ENCODE peak calls at places on chromosomes 11 and 22, in ten cellular contexts. V is WTC11, D is cardiac muscle cell, N is PC-3, A is tibial artery, K is CD14-positive monocyte, W is omental fat pad, T is fibroblast of pulmonary artery, Y is prostate gland, J is WERI-Rb-1. X is an unnamed sample.
A peak's percentile ranks its signal among the peaks of the same experiment; 100 is the strongest.

GRCh38 chr22:42368379-42369249 is 63.6 kb downstream of the NFAM1 start:
- DNase-seq in T (no peak), N (no peak), V (peak; percentile 81), K (no peak), W (no peak), D (no peak), A (no peak), Y (no peak), J (no peak), X (no peak)

GRCh38 chr11:71236836-71237475 is 15.4 kb downstream of the SHANK2 start:
- DNase-seq in T (no peak), Y (no peak), V (no peak), A (no peak), D (no peak), W (no peak), J (no peak), N (no peak), K (no peak), X (no peak)

GRCh38 chr11:134332189-134332631 is 422 bp downstream of the GLB1L2 start:
- DNase-seq in K (no peak), Y (peak; percentile 43), J (peak; percentile 64), V (peak; percentile 58), T (no peak), A (no peak), N (no peak), W (no peak), D (peak; percentile 28), X (peak; percentile 23)

GRCh38 chr11:36487619-36488018 is 22.5 kb downstream of the TRAF6 start:
- DNase-seq in W (no peak), D (no peak), N (no peak), V (no peak), J (no peak), K (no peak), A (no peak), Y (no peak), T (peak; percentile 44), X (no peak)

GRCh38 chr22:19853058-19853878 is 1.4 kb downstream of the GNB1L start:
- DNase-seq in K (peak; percentile 41), A (no peak), D (no peak), W (no peak), Y (no peak), T (no peak), N (no peak), J (no peak), V (no peak), X (no peak)

GRCh38 chr11:6481924-6482275 is 599 bp downstream of the TIMM10B start:
- DNase-seq in D (no peak), A (no peak), J (no peak), V (no peak), W (no peak), K (no peak), T (peak; percentile 12), N (no peak), Y (no peak), X (peak; percentile 20)

GRCh38 chr11:126061707-126062678 is 673 bp downstream of the CDON start:
- DNase-seq in V (peak; percentile 57), A (peak; percentile 45), Y (peak; percentile 30), K (no peak), W (no peak), N (peak; percentile 79), J (peak; percentile 57), T (peak; percentile 12), D (peak; percentile 55), X (peak; percentile 53)

GRCh38 chr22:37676691-37677627 is 1.5 kb downstream of the LGALS1 start:
- DNase-seq in A (peak; percentile 85), W (peak; percentile 94), Y (peak; percentile 76), V (peak; percentile 86), D (peak; percentile 60), T (peak; percentile 97), J (peak; percentile 90), N (peak; percentile 93), K (peak; percentile 98), X (peak; percentile 74)

GRCh38 chr11:27717377-27717776 is 17.1 kb upstream of the BDNF start:
- DNase-seq in Y (no peak), V (no peak), A (no peak), W (no peak), K (no peak), N (peak; percentile 50), T (peak; percentile 31), D (no peak), J (no peak), X (no peak)
- TF ChIP-seq CTCF in Y (no peak), V (no peak), A (no peak), W (no peak), K (no peak), N (peak; percentile 48), T (peak; percentile 44), D (peak; percentile 42), J (no peak), X (peak; percentile 20)

GRCh38 chr11:35007277-35007676 is 90.9 kb downstream of the PDHX start:
- DNase-seq in W (no peak), K (no peak), V (no peak), J (no peak), Y (no peak), D (no peak), N (no peak), T (no peak), A (no peak), X (no peak)

GRCh38 chr11:35011389-35011788 is 95.0 kb downstream of the PDHX start:
- DNase-seq in W (no peak), Y (no peak), N (peak; percentile 77), A (no peak), J (no peak), T (peak; percentile 31), D (no peak), K (no peak), V (no peak), X (no peak)

GRCh38 chr11:35009941-35010337 is 93.5 kb downstream of the PDHX start:
- DNase-seq in V (no peak), Y (no peak), W (no peak), J (no peak), N (peak; percentile 36), T (no peak), K (no peak), A (no peak), D (no peak), X (no peak)

GRCh38 chr11:35010656-35011055 is 94.2 kb downstream of the PDHX start:
- DNase-seq in D (no peak), J (no peak), A (no peak), V (no peak), K (no peak), W (no peak), N (no peak), Y (no peak), T (no peak), X (no peak)

DNA sequence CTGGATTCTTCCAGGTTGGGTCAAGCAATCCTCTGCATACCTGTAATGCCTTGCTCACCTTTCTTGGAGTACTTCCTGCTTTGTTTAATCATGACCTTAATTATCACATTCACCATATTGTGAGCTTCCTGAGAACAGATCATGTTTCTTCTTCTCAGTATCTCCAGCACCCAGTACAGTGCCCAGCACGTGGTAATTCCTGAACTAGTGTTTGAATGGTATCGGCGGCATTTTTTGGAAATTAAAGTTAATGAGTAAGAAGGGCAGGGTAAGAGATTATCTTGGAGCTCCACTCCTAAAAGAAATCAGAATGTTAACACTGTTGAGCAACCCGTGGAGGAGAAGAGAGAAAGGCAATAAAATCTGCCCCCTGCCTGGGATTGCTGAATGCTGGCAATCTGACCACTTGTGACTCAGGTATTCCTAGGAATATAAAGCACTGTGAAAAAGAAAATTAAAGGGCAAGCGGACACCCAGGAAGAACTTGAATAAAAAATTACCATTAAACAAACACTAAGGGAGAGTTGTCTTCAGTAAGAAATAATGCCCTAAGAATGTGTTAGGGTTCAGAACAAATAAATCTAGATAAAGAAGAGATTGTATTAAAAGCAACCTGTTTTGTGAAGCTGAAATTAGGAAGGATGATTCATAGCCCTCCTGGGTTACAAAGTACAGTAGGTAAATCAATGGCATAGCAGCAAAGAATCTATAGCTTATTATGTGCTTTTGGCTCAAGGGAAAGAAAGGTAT is 92.9 kb downstream of the PDHX start:
- DNase-seq in K (no peak), T (peak; percentile 70), D (no peak), W (no peak), A (no peak), V (no peak), N (peak; percentile 95), Y (peak; percentile 50), J (no peak), X (no peak)
- TF ChIP-seq CTCF in K (no peak), T (no peak), D (no peak), W (no peak), A (no peak), V (no peak), N (no peak), Y (no peak), J (no peak), X (no peak)

GRCh38 chr22:24983151-24983550 is 30.6 kb downstream of the KIAA1671 start:
- DNase-seq in K (no peak), W (no peak), N (no peak), D (no peak), J (no peak), T (no peak), V (no peak), Y (no peak), A (no peak), X (no peak)

GRCh38 chr22:24986816-24987215 is 34.3 kb downstream of the KIAA1671 start:
- DNase-seq in A (no peak), V (no peak), W (no peak), D (no peak), N (no peak), Y (no peak), T (no peak), J (no peak), K (no peak), X (no peak)

GRCh38 chr22:24989135-24989534 is 36.6 kb downstream of the KIAA1671 start:
- DNase-seq in A (no peak), D (no peak), K (no peak), Y (no peak), V (no peak), W (no peak), N (no peak), T (no peak), J (no peak), X (no peak)

GRCh38 chr22:24984122-24984521 is 31.6 kb downstream of the KIAA1671 start:
- DNase-seq in T (no peak), A (no peak), V (no peak), Y (no peak), J (no peak), D (no peak), N (no peak), W (no peak), K (no peak), X (no peak)

GRCh38 chr22:24985824-24986214 is 33.3 kb downstream of the KIAA1671 start:
- DNase-seq in J (no peak), V (no peak), W (no peak), D (no peak), Y (no peak), A (peak; percentile 51), T (peak; percentile 98), K (no peak), N (peak; percentile 77), X (no peak)
- TF ChIP-seq CTCF in J (no peak), V (no peak), W (no peak), D (no peak), Y (no peak), A (no peak), T (no peak), K (no peak), N (no peak), X (no peak)

GRCh38 chr11:86636275-86636674 is 36.1 kb downstream of the ME3 start:
- DNase-seq in J (no peak), D (no peak), Y (no peak), V (no peak), T (no peak), K (no peak), A (no peak), W (no peak), N (no peak), X (no peak)

GRCh38 chr11:86629070-86629706 is 43.2 kb downstream of the ME3 start:
- DNase-seq in D (no peak), V (no peak), W (no peak), K (no peak), T (peak; percentile 73), A (peak; percentile 40), J (no peak), N (no peak), Y (no peak), X (no peak)

GRCh38 chr11:86627776-86628455 is 44.5 kb downstream of the ME3 start:
- DNase-seq in T (no peak), A (peak; percentile 45), J (no peak), D (no peak), V (no peak), W (no peak), Y (no peak), K (no peak), N (no peak), X (no peak)

GRCh38 chr11:86637976-86638375 is 34.4 kb downstream of the ME3 start:
- DNase-seq in W (no peak), N (no peak), T (no peak), V (no peak), J (no peak), Y (no peak), A (no peak), K (no peak), D (no peak), X (no peak)

GRCh38 chr11:86632499-86633269 is 39.7 kb downstream of the ME3 start:
- DNase-seq in V (peak; percentile 33), D (peak; percentile 17), W (no peak), N (peak; percentile 92), J (no peak), A (peak; percentile 41), T (peak; percentile 90), Y (no peak), K (no peak), X (peak; percentile 33)
- TF ChIP-seq CTCF in V (no peak), D (peak; percentile 55), W (no peak), N (peak; percentile 28), J (peak; percentile 52), A (peak; percentile 38), T (peak; percentile 58), Y (peak; percentile 45), K (no peak), X (no peak)

X was measured in endothelial cell.